ENCODE peak calls at places on chromosomes 2 and 18, in seven cellular contexts. S is IMR-90, A is body of pancreas, X is ascending aorta, F is heart left ventricle, W is cardiac muscle cell, Z is DND-41. I is an unnamed sample.

GRCh38 chr2:174802459-174802858 is 38.2 kb upstream of the CHRNA1 start:
- DNase-seq in A (no peak), X (no peak), Z (no peak), F (no peak), W (no peak), S (peak; percentile 52), I (no peak)

GRCh38 chr18:23033079-23033478 is 100.0 kb downstream of the RBBP8 start:
- DNase-seq in X (no peak), A (no peak), W (no peak), F (no peak), S (no peak), Z (no peak), I (no peak)

GRCh38 chr2:109350526-109350925 is 221.5 kb downstream of the SH3RF3 start:
- DNase-seq in S (no peak), W (no peak), X (no peak), F (no peak), Z (no peak), A (no peak), I (no peak)

GRCh38 chr2:206981739-206982336 is 42.5 kb downstream of the CPO start:
- DNase-seq in Z (peak; percentile 38), F (peak; percentile 72), X (peak; percentile 29), W (peak; percentile 83), S (peak; percentile 76), A (peak; percentile 56), I (no peak)

GRCh38 chr2:15654727-15655073 is 63.0 kb downstream of the DDX1 start:
- DNase-seq in X (no peak), A (no peak), Z (no peak), S (no peak), W (no peak), F (no peak), I (no peak)

GRCh38 chr2:37843554-37843953 is 81.5 kb upstream of the RMDN2 start:
- DNase-seq in S (peak; percentile 75), Z (no peak), X (no peak), W (no peak), A (no peak), F (no peak), I (no peak)

GRCh38 chr2:214019229-214019972 is 391.5 kb upstream of the VWC2L start:
- DNase-seq in A (no peak), F (peak; percentile 55), S (peak; percentile 97), W (peak; percentile 96), Z (no peak), X (no peak), I (no peak)

GRCh38 chr2:207283356-207283755 is 117.6 kb upstream of the KLF7 start:
- DNase-seq in F (peak; percentile 38), A (no peak), Z (no peak), X (no peak), W (peak; percentile 24), S (no peak), I (no peak)

GRCh38 chr2:88739985-88740600 is 48.6 kb downstream of the RPIA start:
- DNase-seq in A (peak; percentile 89), F (peak; percentile 60), Z (peak; percentile 76), W (peak; percentile 83), X (no peak), S (peak; percentile 72), I (peak; percentile 71)

GRCh38 chr2:189552991-189553404 is 27.6 kb downstream of the SLC40A1 start:
- DNase-seq in S (no peak), W (peak; percentile 50), F (no peak), A (no peak), X (no peak), Z (no peak), I (no peak)

GRCh38 chr2:178522950-178523595 is 42.8 kb downstream of the PLEKHA3 start:
- DNase-seq in A (peak; percentile 84), W (peak; percentile 92), S (peak; percentile 79), Z (peak; percentile 93), X (peak; percentile 55), F (peak; percentile 86), I (peak; percentile 43)

GRCh38 chr2:142742301-142743214 is 134.9 kb upstream of the KYNU start:
- DNase-seq in Z (no peak), W (peak; percentile 18), A (no peak), F (no peak), X (no peak), S (peak; percentile 91), I (no peak)

GRCh38 chr2:231191896-231192872 is 6.2 kb upstream of the ARMC9 start:
- DNase-seq in S (peak; percentile 83), F (peak; percentile 78), W (peak; percentile 93), X (no peak), Z (no peak), A (peak; percentile 33), I (no peak)

GRCh38 chr2:144707927-144708326 is 188.0 kb upstream of the ZEB2 start:
- DNase-seq in W (no peak), F (no peak), S (peak; percentile 24), Z (no peak), A (no peak), X (no peak), I (no peak)

GRCh38 chr2:113167115-113167932 is 6.4 kb upstream of the PSD4 start:
- DNase-seq in X (no peak), Z (peak; percentile 40), A (peak; percentile 89), F (no peak), S (no peak), W (no peak), I (no peak)

DNA sequence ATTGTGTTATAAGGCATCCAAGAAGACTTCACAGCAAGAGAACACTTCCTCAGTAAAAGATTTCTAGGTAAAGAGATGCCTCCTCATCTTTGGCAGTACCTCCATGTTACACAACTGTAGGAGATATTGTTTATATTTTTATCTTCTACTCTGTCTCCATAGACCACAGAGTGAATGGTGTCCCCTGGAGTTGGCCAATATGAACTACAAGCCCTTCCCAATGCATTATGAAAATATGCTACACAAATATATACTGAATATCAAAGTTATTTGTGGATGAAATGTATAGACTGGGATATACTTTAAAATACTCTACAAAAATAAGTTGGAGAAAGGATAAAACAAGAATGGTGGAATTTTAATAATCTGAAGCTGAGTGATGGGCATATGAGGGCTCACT is 46.7 kb downstream of the MBOAT2 start:
- DNase-seq in W (peak; percentile 8), Z (no peak), A (no peak), S (no peak), F (no peak), X (no peak), I (no peak)
- TF ChIP-seq CTCF in W (peak; percentile 28), Z (no peak), A (no peak), S (no peak), F (no peak), X (no peak), I (no peak)

GRCh38 chr18:26056291-26056690 is 34.1 kb downstream of the SS18 start:
- DNase-seq in F (no peak), A (no peak), X (no peak), W (peak; percentile 72), Z (no peak), S (peak; percentile 66), I (no peak)

GRCh38 chr18:26046419-26047077 is 43.9 kb downstream of the SS18 start:
- DNase-seq in A (no peak), X (no peak), S (no peak), W (no peak), F (no peak), Z (no peak), I (no peak)

GRCh38 chr18:26057208-26057821 is 33.1 kb downstream of the SS18 start:
- DNase-seq in F (no peak), Z (no peak), S (peak; percentile 65), A (no peak), W (peak; percentile 9), X (no peak), I (no peak)

GRCh38 chr18:26052497-26052896 is 37.9 kb downstream of the SS18 start:
- DNase-seq in S (peak; percentile 6), A (no peak), F (no peak), X (no peak), Z (no peak), W (no peak), I (no peak)

GRCh38 chr18:26051845-26052244 is 38.6 kb downstream of the SS18 start:
- DNase-seq in X (no peak), A (no peak), Z (no peak), S (no peak), F (no peak), W (peak; percentile 7), I (no peak)
- TF ChIP-seq CTCF in X (no peak), A (no peak), Z (no peak), S (no peak), F (no peak), W (no peak), I (no peak)

DNA sequence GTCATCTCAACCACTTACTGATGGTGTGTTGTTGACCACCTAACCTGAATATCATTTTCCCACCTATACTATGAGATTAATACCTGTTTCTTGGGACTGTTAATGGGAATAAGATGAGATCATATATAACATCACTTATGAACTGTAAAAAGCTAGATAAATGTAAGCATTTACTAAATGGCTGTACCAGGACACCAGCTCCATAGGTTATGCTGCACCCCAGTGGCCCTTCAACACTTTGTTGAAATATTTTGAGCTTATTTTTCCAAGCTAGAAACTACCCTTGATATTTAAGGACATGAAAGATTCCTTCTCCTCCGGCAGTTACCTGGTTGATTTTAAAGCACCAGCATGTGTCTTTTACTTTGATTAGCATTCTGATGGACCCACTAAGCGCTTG is 138.0 kb upstream of the CDCA7 start:
- DNase-seq in S (no peak), F (no peak), A (no peak), W (no peak), Z (no peak), X (no peak), I (no peak)
- TF ChIP-seq CTCF in S (no peak), F (no peak), A (no peak), W (no peak), Z (no peak), X (no peak), I (no peak)

DNA sequence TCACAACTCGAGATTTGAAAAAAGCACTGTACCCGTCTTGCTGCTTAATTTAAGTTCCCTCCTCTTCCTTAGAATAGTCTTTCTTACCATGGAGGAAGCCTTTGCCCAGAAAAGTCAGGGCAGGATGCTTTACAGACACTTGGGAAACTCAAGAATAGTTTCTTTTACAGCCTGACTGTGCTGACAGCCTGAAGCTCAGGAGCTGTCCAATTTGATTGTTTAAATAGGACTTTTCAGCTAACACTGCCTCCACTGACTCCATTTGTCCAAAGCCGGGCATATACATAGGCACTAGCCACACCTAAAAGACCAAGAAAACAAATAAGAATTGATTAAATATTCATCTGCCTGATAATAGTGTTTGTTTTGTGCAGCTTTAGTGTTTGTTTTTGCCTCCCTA is 110.9 kb upstream of the L3MBTL4 start:
- DNase-seq in S (no peak), X (no peak), F (no peak), Z (no peak), A (no peak), W (no peak), I (no peak)
- TF ChIP-seq CTCF in S (no peak), X (no peak), F (no peak), Z (no peak), A (no peak), W (no peak), I (no peak)

GRCh38 chr2:46333912-46334311 is 36.7 kb downstream of the EPAS1 start:
- DNase-seq in W (no peak), X (no peak), F (no peak), S (no peak), A (peak; percentile 61), Z (no peak), I (no peak)
- TF ChIP-seq CTCF in W (peak; percentile 33), X (peak; percentile 43), F (peak; percentile 11), S (peak; percentile 41), A (peak; percentile 40), Z (no peak), I (no peak)

DNA sequence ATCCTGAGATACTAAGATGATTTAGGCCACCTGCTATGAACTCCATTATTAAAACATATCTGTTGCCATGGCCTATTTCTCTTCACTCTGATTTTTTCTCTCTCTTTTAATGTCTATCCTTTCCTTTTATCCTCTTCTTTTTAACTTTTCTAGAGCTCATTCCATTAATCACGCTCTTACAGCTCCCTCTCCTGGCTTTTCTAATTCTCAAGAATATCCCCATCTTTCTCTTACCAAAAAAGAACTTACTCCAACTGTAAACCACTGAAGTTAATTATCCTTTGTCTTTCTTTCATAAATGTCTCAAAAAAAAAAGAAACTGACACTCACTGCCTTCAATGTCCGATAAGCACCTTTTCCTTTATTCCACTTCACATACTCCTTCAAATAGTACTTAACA is 7.9 kb downstream of the PPP3R1 start:
- DNase-seq in W (peak; percentile 24), X (no peak), Z (no peak), A (no peak), S (no peak), F (no peak), I (no peak)
- TF ChIP-seq CTCF in W (peak; percentile 28), X (peak; percentile 16), Z (peak; percentile 13), A (no peak), S (peak; percentile 33), F (no peak), I (no peak)

I was measured in omental fat pad.